ENCODE peak calls at places on chromosomes 6 and 20, in nine cellular contexts. Z is choroid plexus epithelial cell; B is activated CD8-positive, alpha-beta memory T cell treated with anti-CD3 and anti-CD28 coated beads for 24 hours; G is H4; C is PC-3; A is GM12864; L is NCI-H2081; I is NCI-H1092 treated with DMSO at 0.1 percent for 48 hours; V is T-helper 2 cell. N is an unnamed sample.

GRCh38 chr6:36979343-36979742 is 6.7 kb downstream of the MTCH1 start:
- DNase-seq in Z (peak), B (no peak), G (no peak), C (peak), A (no peak), L (peak), I (peak), V (no peak), N (no peak)

GRCh38 chr6:33050013-33050800 is 23.2 kb downstream of the HLA-DPA1 start:
- DNase-seq in Z (no peak), B (no peak), G (no peak), C (no peak), A (no peak), L (no peak), I (no peak), V (no peak), N (no peak)

GRCh38 chr20:1764136-1765033 is 106.8 kb upstream of the SIRPG start:
- DNase-seq in Z (peak), B (peak), G (peak), C (peak), A (peak), L (peak), I (peak), V (peak), N (no peak)

GRCh38 chr20:11047559-11047958 is 373.8 kb upstream of the JAG1 start:
- DNase-seq in Z (no peak), B (no peak), G (no peak), C (peak), A (no peak), L (no peak), I (no peak), V (no peak), N (no peak)

GRCh38 chr6:43146228-43146627 is 24.8 kb upstream of the SRF start:
- DNase-seq in Z (no peak), B (no peak), G (no peak), C (no peak), A (no peak), L (no peak), I (no peak), V (no peak), N (no peak)

GRCh38 chr6:153790048-153790447 is 249.0 kb upstream of the OPRM1 start:
- DNase-seq in Z (peak), B (no peak), G (peak), C (peak), A (no peak), L (no peak), I (no peak), V (no peak), N (no peak)

GRCh38 chr6:3306848-3307247 is 48.1 kb downstream of the PSMG4 start:
- DNase-seq in Z (no peak), B (no peak), G (no peak), C (no peak), A (no peak), L (no peak), I (no peak), V (no peak), N (no peak)

GRCh38 chr6:135909737-135910387 is 58.4 kb downstream of the PDE7B start:
- DNase-seq in Z (peak), B (peak), G (peak), C (peak), A (peak), L (peak), I (peak), V (peak), N (no peak)

GRCh38 chr20:10132391-10132790 is 86.2 kb upstream of the SNAP25 start:
- DNase-seq in Z (no peak), B (no peak), G (no peak), C (no peak), A (no peak), L (no peak), I (no peak), V (no peak), N (no peak)

GRCh38 chr6:96124778-96125177 is 109.0 kb downstream of the FUT9 start:
- DNase-seq in Z (no peak), B (no peak), G (peak), C (no peak), A (no peak), L (no peak), I (no peak), V (no peak), N (no peak)

GRCh38 chr6:25359191-25359861 is 80.2 kb downstream of the CARMIL1 start:
- DNase-seq in Z (no peak), B (no peak), G (peak), C (peak), A (no peak), L (peak), I (no peak), V (no peak), N (no peak)

GRCh38 chr20:40512567-40512966 is 176.5 kb downstream of the MAFB start:
- DNase-seq in Z (no peak), B (no peak), G (no peak), C (no peak), A (no peak), L (no peak), I (no peak), V (no peak), N (no peak)

GRCh38 chr6:31083742-31084354 is 28.5 kb downstream of the C6orf15 start:
- DNase-seq in Z (peak), B (peak), G (peak), C (no peak), A (peak), L (no peak), I (no peak), V (peak), N (no peak)

GRCh38 chr6:53984163-53984562 is 127.1 kb upstream of the MLIP start:
- DNase-seq in Z (peak), B (no peak), G (peak), C (peak), A (no peak), L (no peak), I (no peak), V (no peak), N (no peak)

GRCh38 chr20:62887860-62888239 is 26.2 kb upstream of the TCFL5 start:
- DNase-seq in Z (no peak), B (no peak), G (no peak), C (no peak), A (no peak), L (no peak), I (no peak), V (no peak), N (no peak)

GRCh38 chr6:150866147-150867073 is 908 bp downstream of the MTHFD1L start:
- DNase-seq in Z (peak), B (peak), G (peak), C (peak), A (peak), L (peak), I (peak), V (peak), N (no peak)

GRCh38 chr6:41655706-41656668 is 17.7 kb downstream of the MDFI start:
- DNase-seq in Z (peak), B (no peak), G (no peak), C (no peak), A (no peak), L (no peak), I (no peak), V (no peak), N (no peak)

GRCh38 chr20:63819224-63819917 is 11.7 kb downstream of the ZBTB46 start:
- DNase-seq in Z (peak), B (no peak), G (no peak), C (peak), A (no peak), L (no peak), I (no peak), V (no peak), N (no peak)

GRCh38 chr20:62010551-62011402 is 54.9 kb downstream of the TAF4 start:
- DNase-seq in Z (peak), B (peak), G (peak), C (peak), A (peak), L (peak), I (peak), V (peak), N (no peak)

GRCh38 chr20:50933589-50933988 is 2.4 kb upstream of the ADNP start:
- DNase-seq in Z (no peak), B (no peak), G (no peak), C (no peak), A (no peak), L (no peak), I (no peak), V (no peak), N (no peak)

GRCh38 chr20:45094201-45094600 is 6.7 kb downstream of the KCNS1 start:
- DNase-seq in Z (no peak), B (no peak), G (no peak), C (no peak), A (no peak), L (no peak), I (no peak), V (no peak), N (no peak)

GRCh38 chr6:122285292-122285913 is 114.0 kb upstream of the HSF2 start:
- DNase-seq in Z (peak), B (no peak), G (no peak), C (no peak), A (no peak), L (no peak), I (no peak), V (no peak), N (no peak)

GRCh38 chr6:92779758-92780157 is 639.6 kb downstream of the EPHA7 start:
- DNase-seq in Z (peak), B (no peak), G (peak), C (peak), A (no peak), L (peak), I (peak), V (no peak), N (no peak)

GRCh38 chr20:56574531-56575142 is 41.6 kb downstream of the FAM209B start:
- DNase-seq in Z (no peak), B (no peak), G (no peak), C (peak), A (no peak), L (no peak), I (no peak), V (no peak), N (no peak)

GRCh38 chr20:58553841-58554240 is 38.6 kb upstream of the APCDD1L start:
- DNase-seq in Z (peak), B (no peak), G (peak), C (no peak), A (no peak), L (no peak), I (no peak), V (no peak), N (peak)

GRCh38 chr20:2742431-2742830 is 49.9 kb downstream of the EBF4 start:
- DNase-seq in Z (no peak), B (no peak), G (no peak), C (no peak), A (no peak), L (no peak), I (no peak), V (no peak), N (no peak)

GRCh38 chr6:49336514-49337131 is 126.4 kb downstream of the MMUT start:
- DNase-seq in Z (peak), B (no peak), G (no peak), C (no peak), A (no peak), L (no peak), I (no peak), V (no peak), N (no peak)

GRCh38 chr20:4009305-4009704 is 6.1 kb downstream of the RNF24 start:
- DNase-seq in Z (no peak), B (no peak), G (no peak), C (no peak), A (no peak), L (no peak), I (no peak), V (no peak), N (no peak)

GRCh38 chr20:37081717-37082289 is 14.0 kb downstream of the RBL1 start:
- DNase-seq in Z (peak), B (no peak), G (no peak), C (no peak), A (no peak), L (no peak), I (no peak), V (peak), N (no peak)

GRCh38 chr20:54062812-54063280 is 7.5 kb downstream of the BCAS1 start:
- DNase-seq in Z (peak), B (no peak), G (peak), C (peak), A (no peak), L (no peak), I (peak), V (no peak), N (peak)

GRCh38 chr6:31903957-31904356 is 2.1 kb upstream of the ZBTB12 start:
- DNase-seq in Z (no peak), B (no peak), G (no peak), C (no peak), A (no peak), L (no peak), I (no peak), V (no peak), N (no peak)

GRCh38 chr6:55756711-55757110 is 118.7 kb downstream of the BMP5 start:
- DNase-seq in Z (peak), B (no peak), G (no peak), C (no peak), A (no peak), L (no peak), I (no peak), V (no peak), N (no peak)

GRCh38 chr6:158408552-158409130 is 96.4 kb downstream of the TULP4 start:
- DNase-seq in Z (peak), B (no peak), G (no peak), C (no peak), A (no peak), L (no peak), I (no peak), V (no peak), N (no peak)

GRCh38 chr6:58113960-58114359 is 796.5 kb downstream of the PRIM2 start:
- DNase-seq in Z (no peak), B (no peak), G (peak), C (peak), A (no peak), L (peak), I (no peak), V (no peak), N (no peak)

GRCh38 chr20:53829706-53830521 is 236.3 kb upstream of the ZNF217 start:
- DNase-seq in Z (peak), B (peak), G (peak), C (peak), A (no peak), L (no peak), I (no peak), V (no peak), N (no peak)

N was measured in vagina.